ENCODE peak calls at places on chromosomes 16 and 17, in nine cellular contexts. D is SK-N-SH, A is PC-3, P is neural progenitor cell, U is GM12878, O is GM23248, H is endodermal cell, K is fibroblast of lung, Y is mesendoderm. X is an unnamed sample.

GRCh38 chr17:82056729-82057621 is 5.3 kb downstream of the GPS1 start:
- DNase-seq in D (no peak), A (no peak), P (no peak), U (no peak), O (no peak), H (no peak), K (no peak), Y (no peak), X (no peak)

GRCh38 chr17:72890711-72891110 is 201.8 kb downstream of the SLC39A11 start:
- DNase-seq in D (no peak), A (peak), P (no peak), U (no peak), O (peak), H (no peak), K (peak), Y (no peak), X (no peak)

GRCh38 chr16:81598083-81598482 is 153.5 kb downstream of the CMIP start:
- DNase-seq in D (no peak), A (no peak), P (no peak), U (no peak), O (no peak), H (no peak), K (no peak), Y (no peak), X (no peak)

GRCh38 chr17:46883871-46884270 is 32.5 kb downstream of the WNT9B start:
- DNase-seq in D (no peak), A (no peak), P (no peak), U (no peak), O (no peak), H (peak), K (no peak), Y (no peak), X (no peak)

GRCh38 chr17:38550661-38551060 is 55.1 kb downstream of the SRCIN1 start:
- DNase-seq in D (no peak), A (peak), P (no peak), U (no peak), O (peak), H (no peak), K (peak), Y (no peak), X (no peak)

GRCh38 chr17:81684442-81684911 is 666 bp downstream of the HGS start:
- DNase-seq in D (peak), A (peak), P (peak), U (no peak), O (no peak), H (no peak), K (no peak), Y (peak), X (no peak)

GRCh38 chr17:1179112-1179634 is 608 bp downstream of the ABR start:
- DNase-seq in D (peak), A (no peak), P (peak), U (no peak), O (peak), H (peak), K (no peak), Y (no peak), X (no peak)

GRCh38 chr16:69325784-69326171 is 4.6 kb downstream of the PDF start:
- DNase-seq in D (no peak), A (no peak), P (no peak), U (no peak), O (no peak), H (peak), K (no peak), Y (no peak), X (no peak)

GRCh38 chr16:63385714-63386113 is 1349.5 kb upstream of the CDH8 start:
- DNase-seq in D (no peak), A (no peak), P (no peak), U (no peak), O (no peak), H (no peak), K (no peak), Y (no peak), X (no peak)

GRCh38 chr16:61909074-61909473 is 127.2 kb downstream of the CDH8 start:
- DNase-seq in D (no peak), A (no peak), P (no peak), U (no peak), O (no peak), H (no peak), K (peak), Y (no peak), X (no peak)

GRCh38 chr17:64621772-64622171 is 40.3 kb downstream of the SMURF2 start:
- DNase-seq in D (no peak), A (no peak), P (no peak), U (no peak), O (no peak), H (no peak), K (no peak), Y (no peak), X (no peak)

GRCh38 chr17:46764709-46765401 is 53.6 kb downstream of the WNT3 start:
- DNase-seq in D (peak), A (peak), P (no peak), U (no peak), O (peak), H (peak), K (peak), Y (peak), X (no peak)

GRCh38 chr17:82351713-82352488 is 7.1 kb upstream of the TEX19 start:
- DNase-seq in D (peak), A (peak), P (peak), U (no peak), O (peak), H (peak), K (peak), Y (peak), X (no peak)

GRCh38 chr17:18038149-18038850 is 668 bp downstream of the ATPAF2 start:
- DNase-seq in D (no peak), A (no peak), P (no peak), U (no peak), O (peak), H (peak), K (no peak), Y (peak), X (no peak)

GRCh38 chr16:70151941-70152509 is 21.6 kb upstream of the CLEC18C start:
- DNase-seq in D (no peak), A (peak), P (no peak), U (no peak), O (no peak), H (no peak), K (peak), Y (no peak), X (no peak)

GRCh38 chr16:75376475-75376907 is 56.8 kb downstream of the CFDP1 start:
- DNase-seq in D (no peak), A (no peak), P (no peak), U (no peak), O (no peak), H (peak), K (peak), Y (peak), X (no peak)

GRCh38 chr17:37465058-37465616 is 24.6 kb upstream of the DUSP14 start:
- DNase-seq in D (no peak), A (peak), P (no peak), U (no peak), O (peak), H (no peak), K (peak), Y (no peak), X (no peak)

GRCh38 chr17:37774508-37774907 is 29.6 kb upstream of the HNF1B start:
- DNase-seq in D (no peak), A (no peak), P (no peak), U (peak), O (no peak), H (no peak), K (no peak), Y (no peak), X (no peak)

GRCh38 chr16:2530629-2531318 is 434 bp downstream of the CEMP1 start:
- DNase-seq in D (peak), A (no peak), P (no peak), U (no peak), O (no peak), H (peak), K (no peak), Y (no peak), X (no peak)

GRCh38 chr17:43858201-43858600 is 11.2 kb downstream of the CD300LG start:
- DNase-seq in D (no peak), A (no peak), P (no peak), U (no peak), O (no peak), H (no peak), K (no peak), Y (no peak), X (no peak)

GRCh38 chr16:67723151-67723915 is 4.2 kb upstream of the GFOD2 start:
- DNase-seq in D (no peak), A (peak), P (no peak), U (no peak), O (peak), H (no peak), K (peak), Y (peak), X (no peak)

GRCh38 chr17:49260922-49261291 is 30.3 kb upstream of the PHOSPHO1 start:
- DNase-seq in D (no peak), A (peak), P (no peak), U (no peak), O (no peak), H (no peak), K (no peak), Y (no peak), X (no peak)

GRCh38 chr17:14499976-14500375 is 199.1 kb downstream of the HS3ST3B1 start:
- DNase-seq in D (no peak), A (no peak), P (no peak), U (no peak), O (no peak), H (no peak), K (no peak), Y (peak), X (no peak)

GRCh38 chr17:68516732-68517131 is 4.5 kb downstream of the PRKAR1A start:
- DNase-seq in D (no peak), A (no peak), P (no peak), U (no peak), O (no peak), H (peak), K (no peak), Y (no peak), X (no peak)

GRCh38 chr17:68514809-68515208 is 2.6 kb downstream of the PRKAR1A start:
- DNase-seq in D (no peak), A (peak), P (no peak), U (no peak), O (peak), H (peak), K (peak), Y (peak), X (no peak)

GRCh38 chr17:68512967-68513474 is 791 bp downstream of the PRKAR1A start:
- DNase-seq in D (peak), A (peak), P (peak), U (no peak), O (peak), H (peak), K (peak), Y (peak), X (no peak)

GRCh38 chr17:68513932-68514331 is 1.7 kb downstream of the PRKAR1A start:
- DNase-seq in D (no peak), A (no peak), P (no peak), U (no peak), O (no peak), H (no peak), K (no peak), Y (no peak), X (no peak)

DNA sequence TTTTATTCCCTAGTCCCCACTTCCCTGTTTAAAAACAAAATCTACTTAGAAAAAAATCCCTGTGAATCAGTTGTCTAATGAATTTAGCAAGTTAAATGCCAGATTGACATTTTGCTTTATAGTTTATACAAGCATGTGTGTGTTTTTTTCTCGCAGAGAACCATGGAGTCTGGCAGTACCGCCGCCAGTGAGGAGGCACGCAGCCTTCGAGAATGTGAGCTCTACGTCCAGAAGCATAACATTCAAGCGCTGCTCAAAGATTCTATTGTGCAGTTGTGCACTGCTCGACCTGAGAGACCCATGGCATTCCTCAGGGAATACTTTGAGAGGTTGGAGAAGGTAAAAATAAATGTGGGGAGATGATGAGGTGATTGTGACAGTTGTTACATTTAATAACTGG is 3.0 kb downstream of the PRKAR1A start:
- DNase-seq in D (no peak), A (no peak), P (peak), U (no peak), O (peak), H (peak), K (peak), Y (no peak), X (no peak)
- H3K4me3 ChIP-seq in D (no peak), A (peak), P (no peak), U (peak), O (peak), H (peak), K (peak), Y (no peak), X (no peak)

DNA sequence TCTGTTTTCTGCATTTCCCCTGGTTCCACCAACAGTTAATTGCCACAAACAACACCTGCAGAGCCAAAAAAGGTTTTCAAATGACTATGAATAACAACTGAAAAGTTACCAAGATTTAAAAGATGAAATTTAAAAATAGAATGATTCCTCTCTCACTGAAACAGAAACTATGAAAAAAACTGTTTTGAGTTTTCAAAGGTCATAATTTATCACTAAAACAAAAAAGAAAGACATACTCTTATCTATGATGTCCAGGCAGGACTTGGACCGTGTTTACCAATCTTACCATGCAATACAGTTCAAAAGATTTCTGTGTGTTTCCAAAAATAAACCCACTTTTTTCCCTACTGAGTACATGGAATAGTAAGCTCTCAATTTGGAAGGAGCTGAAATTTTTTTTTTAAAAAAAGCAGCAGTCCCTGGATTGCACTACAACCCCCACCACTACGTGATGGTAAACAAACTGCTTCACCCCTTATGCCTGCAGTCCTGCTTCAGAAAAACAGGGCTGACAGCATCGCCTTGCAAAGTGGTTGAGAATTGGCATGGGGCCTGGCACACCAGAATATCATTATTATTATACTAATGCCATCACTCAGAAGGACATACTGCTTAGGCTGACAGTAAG is 8.5 kb downstream of the TXNDC11 start:
- DNase-seq in D (no peak), A (no peak), P (no peak), U (no peak), O (no peak), H (no peak), K (no peak), Y (no peak), X (no peak)
- H3K27ac ChIP-seq in D (no peak), A (no peak), P (no peak), U (peak), O (no peak), H (no peak), K (no peak), Y (no peak), X (no peak)

GRCh38 chr16:17258848-17259713 is 211.7 kb downstream of the XYLT1 start:
- DNase-seq in D (no peak), A (no peak), P (no peak), U (peak), O (peak), H (peak), K (no peak), Y (peak), X (no peak)
- H3K9ac ChIP-seq in D (no peak), A (no peak), P (no peak), U (peak), O (no peak), H (no peak), K (no peak), Y (no peak), X (no peak)

GRCh38 chr16:88804173-88804551 is 573 bp downstream of the CDT1 start:
- DNase-seq in D (peak), A (no peak), P (no peak), U (no peak), O (no peak), H (no peak), K (no peak), Y (no peak), X (no peak)
- H3K4me3 ChIP-seq in D (peak), A (peak), P (peak), U (peak), O (peak), H (peak), K (peak), Y (peak), X (peak)

GRCh38 chr16:31700530-31701388 is 172.8 kb upstream of the ZNF267 start:
- DNase-seq in D (peak), A (no peak), P (peak), U (peak), O (peak), H (peak), K (peak), Y (peak), X (no peak)
- H3K27ac ChIP-seq in D (peak), A (no peak), P (no peak), U (peak), O (no peak), H (no peak), K (no peak), Y (no peak), X (no peak)

GRCh38 chr17:40416671-40417070 is 1.0 kb downstream of the TOP2A start:
- DNase-seq in D (no peak), A (no peak), P (no peak), U (no peak), O (no peak), H (no peak), K (no peak), Y (no peak), X (no peak)

GRCh38 chr17:40418428-40418706 is 671 bp upstream of the TOP2A start:
- DNase-seq in D (no peak), A (no peak), P (no peak), U (no peak), O (no peak), H (no peak), K (no peak), Y (no peak), X (no peak)

GRCh38 chr17:40417258-40417608 is 463 bp downstream of the TOP2A start:
- DNase-seq in D (no peak), A (no peak), P (peak), U (no peak), O (no peak), H (peak), K (peak), Y (peak), X (no peak)

GRCh38 chr17:40419559-40420331 is 2.0 kb upstream of the TOP2A start:
- DNase-seq in D (peak), A (no peak), P (peak), U (no peak), O (no peak), H (peak), K (no peak), Y (no peak), X (no peak)

DNA sequence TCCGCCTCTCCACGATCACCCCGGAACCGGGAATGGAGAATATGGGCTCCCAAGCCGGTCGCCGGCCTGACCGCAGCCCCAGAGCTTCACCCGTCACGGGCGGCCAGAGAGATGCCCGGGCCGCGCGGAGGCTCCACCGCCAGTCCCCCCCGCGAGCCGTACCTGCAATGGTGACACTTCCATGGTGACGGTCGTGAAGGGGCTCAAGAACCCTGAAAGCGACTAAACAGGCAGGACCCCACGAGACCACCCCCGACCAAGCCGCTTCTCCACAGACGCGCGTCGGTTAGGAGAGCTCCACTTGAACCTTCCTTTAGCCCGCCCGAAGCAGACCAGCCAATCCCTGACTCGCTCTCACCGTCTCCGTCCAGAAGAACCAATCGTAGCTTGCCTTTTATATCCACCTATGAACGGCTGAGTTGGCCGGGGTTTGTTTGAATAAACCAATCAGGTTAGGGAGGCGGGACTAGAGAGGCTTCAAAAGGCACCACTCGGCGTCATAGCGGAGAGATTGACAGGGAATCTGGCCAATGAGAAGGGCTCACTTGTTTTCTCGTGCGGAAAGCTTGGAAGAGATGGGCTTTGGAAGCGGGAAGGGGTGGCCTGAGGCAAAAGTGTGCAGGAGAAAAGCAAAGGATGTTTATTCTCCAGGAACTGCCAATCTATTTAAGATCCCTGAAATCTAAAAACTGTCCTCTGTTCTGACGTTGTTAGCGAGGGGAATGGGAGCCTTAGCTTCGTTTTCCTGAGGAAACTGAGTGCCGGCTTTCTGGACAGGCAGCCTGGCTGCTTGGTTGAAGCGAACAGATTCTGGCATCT is at the start of gene TOP2A:
- DNase-seq in D (peak), A (peak), P (peak), U (peak), O (peak), H (peak), K (peak), Y (peak), X (peak)
- H3K9ac ChIP-seq in D (peak), A (peak), P (peak), U (peak), O (peak), H (peak), K (peak), Y (peak), X (peak)

GRCh38 chr16:31179747-31180458 is at the start of gene FUS:
- DNase-seq in D (peak), A (peak), P (peak), U (peak), O (peak), H (peak), K (peak), Y (peak), X (peak)

GRCh38 chr16:31181102-31181830 is 1.3 kb downstream of the FUS start:
- DNase-seq in D (no peak), A (peak), P (peak), U (no peak), O (peak), H (no peak), K (peak), Y (peak), X (no peak)

GRCh38 chr16:31183432-31184428 is 3.8 kb downstream of the FUS start:
- DNase-seq in D (no peak), A (no peak), P (no peak), U (no peak), O (peak), H (no peak), K (no peak), Y (no peak), X (no peak)

GRCh38 chr16:31184888-31185287 is 4.9 kb downstream of the FUS start:
- DNase-seq in D (no peak), A (no peak), P (no peak), U (no peak), O (no peak), H (no peak), K (no peak), Y (no peak), X (no peak)

GRCh38 chr16:31182391-31182790 is 2.5 kb downstream of the FUS start:
- DNase-seq in D (no peak), A (no peak), P (no peak), U (no peak), O (peak), H (no peak), K (no peak), Y (no peak), X (no peak)
- H3K4me3 ChIP-seq in D (peak), A (peak), P (peak), U (peak), O (peak), H (peak), K (peak), Y (peak), X (peak)

GRCh38 chr17:66192378-66192687 is 400 bp upstream of the CEP112 start:
- DNase-seq in D (no peak), A (no peak), P (no peak), U (no peak), O (no peak), H (no peak), K (no peak), Y (no peak), X (no peak)
- H3K27ac ChIP-seq in D (peak), A (no peak), P (no peak), U (no peak), O (peak), H (peak), K (peak), Y (no peak), X (peak)

GRCh38 chr17:35051183-35051578 is 12.3 kb downstream of the RFFL start:
- DNase-seq in D (no peak), A (no peak), P (no peak), U (no peak), O (no peak), H (no peak), K (no peak), Y (no peak), X (no peak)
- H3K9ac ChIP-seq in D (no peak), A (no peak), P (no peak), U (peak), O (no peak), H (no peak), K (no peak), Y (no peak), X (no peak)

GRCh38 chr16:50534556-50534955 is 13.6 kb upstream of the NKD1 start:
- DNase-seq in D (no peak), A (no peak), P (no peak), U (no peak), O (no peak), H (peak), K (no peak), Y (no peak), X (no peak)
- H3K4me3 ChIP-seq in D (no peak), A (no peak), P (no peak), U (no peak), O (no peak), H (no peak), K (no peak), Y (no peak), X (no peak)

X was measured in SK-N-MC.